ENCODE peak calls at places on chromosomes 1 and 21, in eight cellular contexts. W is T-cell; H is AG08396; V is iPS-NIHi11; M is CD8-positive, alpha-beta memory T cell; C is stimulated activated CD8-positive, alpha-beta memory T cell treated with anti-CD3 and anti-CD28 coated beads, Interleukin-4, amount 100 ng/mL, for 4 hours; K is HCT116; G is GM20000. J is an unnamed sample.

GRCh38 chr1:110335265-110335664 is 3.9 kb upstream of the RBM15 start:
- DNase-seq in M (no peak), K (no peak), G (no peak), H (no peak), W (no peak), C (no peak), V (no peak), J (no peak)

GRCh38 chr1:54200519-54200997 is 591 bp downstream of the MRPL37 start:
- DNase-seq in V (no peak), H (peak), W (no peak), M (no peak), K (no peak), C (no peak), G (no peak), J (peak)

GRCh38 chr1:218479436-218480115 is 134.4 kb downstream of the TGFB2 start:
- DNase-seq in M (no peak), V (no peak), G (no peak), C (no peak), H (peak), K (no peak), W (no peak), J (peak)

GRCh38 chr1:208174736-208175507 is 69.3 kb downstream of the PLXNA2 start:
- DNase-seq in M (no peak), G (no peak), H (peak), V (no peak), C (no peak), K (no peak), W (no peak), J (peak)

GRCh38 chr1:118985611-118986290 is 2.4 kb downstream of the TBX15 start:
- DNase-seq in W (no peak), H (peak), C (no peak), V (peak), G (peak), M (no peak), K (no peak), J (peak)

GRCh38 chr21:30717105-30717504 is 1.5 kb downstream of the KRTAP21-3 start:
- DNase-seq in C (no peak), V (no peak), W (no peak), G (no peak), H (no peak), M (no peak), K (no peak), J (no peak)

GRCh38 chr1:38250356-38250755 is 203.8 kb upstream of the POU3F1 start:
- DNase-seq in C (no peak), V (no peak), K (no peak), H (no peak), M (no peak), G (no peak), W (no peak), J (no peak)

GRCh38 chr1:9263984-9264929 is 28.4 kb upstream of the SPSB1 start:
- DNase-seq in M (no peak), C (no peak), K (no peak), H (no peak), G (no peak), V (no peak), W (no peak), J (no peak)

GRCh38 chr1:41562328-41562727 is 77.8 kb upstream of the EDN2 start:
- DNase-seq in C (no peak), M (no peak), H (no peak), K (no peak), W (no peak), G (no peak), V (no peak), J (no peak)

GRCh38 chr21:34367320-34367935 is 3.6 kb downstream of the KCNE2 start:
- DNase-seq in K (peak), H (no peak), V (peak), W (no peak), M (peak), C (no peak), G (peak), J (peak)

GRCh38 chr1:167542109-167543032 is 11.2 kb downstream of the CREG1 start:
- DNase-seq in C (no peak), W (no peak), K (no peak), M (no peak), H (no peak), V (no peak), G (peak), J (no peak)

J was measured in AG08395.